ENCODE peak calls at places on chromosomes 13 and 19, in nine cellular contexts. E, D, K, N, A, W, H, B and S are unnamed samples.

GRCh38 chr19:30293051-30293785 is 79.0 kb upstream of the ZNF536 start:
- DNase-seq in E (no peak), D (no peak), K (no peak), N (no peak), A (no peak), W (no peak), H (no peak), B (no peak), S (no peak)

GRCh38 chr13:45500492-45501174 is 35.9 kb downstream of the COG3 start:
- DNase-seq in E (peak), D (peak), K (no peak), N (no peak), A (peak), W (no peak), H (peak), B (no peak), S (no peak)

GRCh38 chr19:45947926-45948325 is 25.7 kb downstream of the NOVA2 start:
- DNase-seq in E (peak), D (peak), K (no peak), N (no peak), A (peak), W (no peak), H (peak), B (no peak), S (no peak)

GRCh38 chr13:77230560-77230959 is 96.3 kb downstream of the MYCBP2 start:
- DNase-seq in E (no peak), D (no peak), K (no peak), N (no peak), A (no peak), W (no peak), H (no peak), B (no peak), S (no peak)

GRCh38 chr13:79384022-79384610 is 21.9 kb downstream of the RBM26 start:
- DNase-seq in E (no peak), D (no peak), K (no peak), N (no peak), A (no peak), W (no peak), H (no peak), B (no peak), S (no peak)

GRCh38 chr19:6862673-6863078 is 24.7 kb upstream of the ADGRE1 start:
- DNase-seq in E (peak), D (peak), K (peak), N (peak), A (peak), W (peak), H (peak), B (peak), S (peak)

GRCh38 chr13:31755803-31756212 is 16.5 kb downstream of the RXFP2 start:
- DNase-seq in E (peak), D (no peak), K (no peak), N (no peak), A (no peak), W (no peak), H (peak), B (no peak), S (no peak)

GRCh38 chr13:98396071-98396710 is 180.7 kb downstream of the STK24 start:
- DNase-seq in E (no peak), D (no peak), K (no peak), N (no peak), A (no peak), W (no peak), H (peak), B (no peak), S (no peak)

GRCh38 chr19:2815191-2815614 is 4.5 kb upstream of the ZNF554 start:
- DNase-seq in E (no peak), D (no peak), K (no peak), N (no peak), A (no peak), W (no peak), H (no peak), B (no peak), S (no peak)